ENCODE peak calls at places on chromosomes 1 and 21, in four cellular contexts. C is HepG2, D is SK-N-SH, I is GM12878. S is an unnamed sample.
A peak's percentile ranks its signal among the peaks of the same experiment; 100 is the strongest.

GRCh38 chr1:78038071-78038470 is 7.7 kb upstream of the GIPC2 start:
- DNase-seq in C (no peak), D (no peak), I (no peak), S (no peak)

GRCh38 chr1:65401612-65402011 is 18.9 kb upstream of the LEPR start:
- DNase-seq in C (peak; percentile 44), D (no peak), I (no peak), S (no peak)

GRCh38 chr1:76587213-76587612 is 280.1 kb upstream of the ST6GALNAC5 start:
- DNase-seq in C (no peak), D (no peak), I (no peak), S (no peak)

GRCh38 chr1:210123924-210124589 is 108.5 kb upstream of the SERTAD4 start:
- DNase-seq in C (no peak), D (no peak), I (no peak), S (no peak)

GRCh38 chr1:155933591-155934096 is 569 bp downstream of the KHDC4 start:
- DNase-seq in C (no peak), D (peak; percentile 42), I (no peak), S (no peak)

GRCh38 chr1:67724928-67725560 is 40.0 kb downstream of the GADD45A start:
- DNase-seq in C (peak; percentile 63), D (no peak), I (no peak), S (no peak)

GRCh38 chr21:44521301-44521927 is 18.6 kb downstream of the KRTAP10-1 start:
- DNase-seq in C (no peak), D (peak; percentile 10), I (no peak), S (no peak)

GRCh38 chr1:154186852-154187501 is 4.9 kb downstream of the TPM3 start:
- DNase-seq in C (no peak), D (no peak), I (no peak), S (no peak)

GRCh38 chr1:116092752-116093489 is 18.3 kb upstream of the MAB21L3 start:
- DNase-seq in C (no peak), D (no peak), I (no peak), S (no peak)

GRCh38 chr1:193219391-193219790 is 33.0 kb upstream of the B3GALT2 start:
- DNase-seq in C (no peak), D (no peak), I (no peak), S (no peak)

GRCh38 chr21:42654179-42654912 is 925 bp downstream of the PDE9A start:
- DNase-seq in C (peak; percentile 30), D (peak; percentile 79), I (no peak), S (no peak)
- TF ChIP-seq CTCF in C (peak; percentile 55), D (no peak), I (no peak), S (peak; percentile 39)

GRCh38 chr1:173411835-173412742 is 65.0 kb upstream of the PRDX6 start:
- DNase-seq in C (no peak), D (no peak), I (no peak), S (no peak)

GRCh38 chr1:173409613-173410012 is 67.5 kb upstream of the PRDX6 start:
- DNase-seq in C (no peak), D (no peak), I (no peak), S (no peak)

GRCh38 chr1:173408886-173409285 is 68.2 kb upstream of the PRDX6 start:
- DNase-seq in C (no peak), D (no peak), I (no peak), S (no peak)

GRCh38 chr1:173410133-173410793 is 66.9 kb upstream of the PRDX6 start:
- DNase-seq in C (no peak), D (no peak), I (no peak), S (no peak)

DNA sequence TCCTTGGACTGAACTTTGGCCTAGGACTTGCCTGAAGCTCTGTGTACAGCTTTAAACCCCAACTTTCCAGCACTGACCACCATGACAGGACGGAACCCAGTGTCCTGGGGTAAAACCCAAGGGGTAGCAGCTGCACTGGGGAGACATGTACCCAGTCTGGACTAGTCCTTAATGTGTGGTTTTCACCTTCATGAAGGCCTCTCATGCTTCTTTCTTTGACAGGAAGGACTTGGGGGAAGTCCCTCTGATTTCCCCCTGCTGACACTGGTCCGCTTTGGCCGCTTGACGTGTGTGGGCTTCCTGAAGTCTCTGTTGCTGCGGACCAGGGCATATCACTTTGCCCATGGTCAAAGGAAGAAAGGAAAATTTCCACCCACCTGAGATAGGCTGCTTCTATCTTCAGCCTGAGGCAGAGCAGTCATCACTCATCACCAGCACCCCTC is 66.3 kb upstream of the PRDX6 start:
- DNase-seq in C (no peak), D (no peak), I (peak; percentile 84), S (no peak)
- TF ChIP-seq TCF12 in C (no peak), D (no peak), I (peak; percentile 89), S (no peak)

DNA sequence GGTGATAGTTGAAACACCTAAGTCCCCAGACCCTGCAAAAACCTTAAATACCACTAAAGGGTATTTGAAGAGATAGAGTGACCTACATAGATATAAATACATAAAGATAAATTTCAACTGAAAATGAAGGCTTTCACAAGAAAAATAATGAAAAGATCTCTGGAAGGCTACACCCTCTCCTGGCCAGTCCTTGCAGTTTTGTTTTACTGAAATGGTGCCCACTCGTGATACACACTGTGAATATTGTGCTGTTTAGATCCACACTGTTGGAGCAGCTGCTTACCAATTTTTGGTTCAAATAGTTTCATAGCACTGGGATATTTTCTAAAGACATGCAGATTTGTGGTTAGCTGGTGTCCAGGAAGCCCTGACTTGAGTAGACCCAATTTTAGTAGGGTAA is 31.5 kb upstream of the RNF187 start:
- DNase-seq in C (no peak), D (no peak), I (no peak), S (no peak)
- TF ChIP-seq CTCF in C (no peak), D (peak; percentile 53), I (no peak), S (no peak)

DNA sequence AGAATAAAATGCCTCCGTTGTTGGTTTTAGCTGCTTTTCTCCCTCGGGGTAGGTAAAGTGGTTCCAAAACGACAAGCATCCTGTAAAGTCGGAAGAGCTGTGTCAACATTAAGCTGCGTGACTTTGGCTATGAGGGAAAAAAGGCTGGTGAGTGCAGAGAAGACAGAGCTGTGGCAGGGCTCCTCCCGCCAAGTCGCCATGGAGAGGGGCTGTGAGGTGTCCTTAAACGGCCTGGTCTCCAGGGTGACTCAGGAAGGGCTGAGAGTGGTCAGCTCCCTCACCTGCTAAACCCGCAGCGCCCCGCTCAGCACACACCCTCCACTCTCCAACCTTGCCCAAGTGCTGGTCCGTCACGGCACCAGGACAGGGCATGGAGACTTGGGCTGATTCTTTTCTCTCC is 91.6 kb upstream of the SAMD11 start:
- DNase-seq in C (no peak), D (no peak), I (no peak), S (no peak)
- TF ChIP-seq TCF12 in C (no peak), D (no peak), I (no peak), S (no peak)

GRCh38 chr1:41568204-41568603 is 83.7 kb upstream of the EDN2 start:
- DNase-seq in C (no peak), D (no peak), I (no peak), S (no peak)
- TF ChIP-seq CTCF in C (no peak), D (no peak), I (no peak), S (no peak)

DNA sequence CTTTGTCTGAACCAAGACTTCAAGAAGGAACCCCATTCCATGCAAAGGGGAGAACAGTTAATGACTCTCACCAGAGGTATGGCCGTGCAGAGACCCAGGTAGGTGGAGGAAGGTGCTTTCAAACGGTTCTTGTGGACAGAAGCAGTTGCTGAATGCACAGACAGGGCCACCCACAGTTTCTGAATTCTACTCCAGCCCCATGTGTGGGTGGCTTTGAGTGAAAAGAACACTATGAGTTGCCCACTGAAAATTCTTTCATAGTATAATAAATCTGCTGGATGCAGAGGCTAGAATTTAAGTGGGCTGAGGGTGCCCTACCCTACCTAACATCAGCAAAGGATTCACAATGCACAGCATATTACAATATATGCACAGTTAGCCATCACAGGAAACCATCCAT is 7.2 kb upstream of the CCDC185 start:
- DNase-seq in C (no peak), D (no peak), I (no peak), S (no peak)
- TF ChIP-seq TCF12 in C (no peak), D (no peak), I (no peak), S (no peak)

DNA sequence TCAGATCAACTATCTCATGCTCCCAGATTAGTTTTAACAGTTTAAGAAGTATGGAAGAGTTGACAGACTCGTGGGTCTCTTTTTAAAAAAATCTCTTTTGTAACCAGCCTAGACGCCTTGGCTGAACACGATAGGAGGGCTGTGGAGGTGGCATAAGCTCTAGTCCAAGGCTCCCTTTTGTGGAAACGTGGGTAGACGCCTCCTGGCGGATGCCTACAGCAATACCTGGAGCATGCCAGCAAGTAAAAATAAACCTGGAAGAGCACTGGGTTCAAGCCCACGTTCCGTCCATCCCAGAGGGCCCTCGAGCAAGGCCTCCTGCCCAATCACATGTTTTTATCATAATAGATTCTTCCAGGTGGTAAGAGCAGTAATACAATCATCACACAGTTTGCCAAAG is 87.9 kb downstream of the RGS7 start:
- DNase-seq in C (peak; percentile 2), D (no peak), I (no peak), S (no peak)
- TF ChIP-seq CTCF in C (peak; percentile 53), D (no peak), I (peak; percentile 17), S (peak; percentile 53)

DNA sequence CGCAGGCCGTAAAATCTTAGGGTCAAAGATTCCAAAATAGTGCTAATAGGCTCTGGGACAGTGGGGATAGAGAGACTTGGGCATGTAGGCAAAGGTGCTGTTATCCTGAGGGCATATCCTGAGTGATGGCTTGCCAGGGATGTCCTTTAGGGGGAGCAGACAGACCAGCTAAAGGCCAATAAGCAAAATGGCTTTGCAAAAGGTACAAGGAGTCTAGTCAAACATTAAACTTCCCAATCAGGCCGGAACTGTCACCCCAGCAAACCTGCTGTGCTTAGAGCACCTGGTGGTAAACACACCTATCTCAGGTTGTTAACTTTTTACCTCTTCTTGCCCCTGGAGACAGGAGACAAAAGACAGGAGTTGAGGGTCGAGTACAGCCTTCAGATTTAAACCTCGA is 49.1 kb downstream of the TRABD2B start:
- DNase-seq in C (peak; percentile 51), D (no peak), I (no peak), S (peak; percentile 27)
- TF ChIP-seq TCF12 in C (no peak), D (no peak), I (no peak), S (no peak)

DNA sequence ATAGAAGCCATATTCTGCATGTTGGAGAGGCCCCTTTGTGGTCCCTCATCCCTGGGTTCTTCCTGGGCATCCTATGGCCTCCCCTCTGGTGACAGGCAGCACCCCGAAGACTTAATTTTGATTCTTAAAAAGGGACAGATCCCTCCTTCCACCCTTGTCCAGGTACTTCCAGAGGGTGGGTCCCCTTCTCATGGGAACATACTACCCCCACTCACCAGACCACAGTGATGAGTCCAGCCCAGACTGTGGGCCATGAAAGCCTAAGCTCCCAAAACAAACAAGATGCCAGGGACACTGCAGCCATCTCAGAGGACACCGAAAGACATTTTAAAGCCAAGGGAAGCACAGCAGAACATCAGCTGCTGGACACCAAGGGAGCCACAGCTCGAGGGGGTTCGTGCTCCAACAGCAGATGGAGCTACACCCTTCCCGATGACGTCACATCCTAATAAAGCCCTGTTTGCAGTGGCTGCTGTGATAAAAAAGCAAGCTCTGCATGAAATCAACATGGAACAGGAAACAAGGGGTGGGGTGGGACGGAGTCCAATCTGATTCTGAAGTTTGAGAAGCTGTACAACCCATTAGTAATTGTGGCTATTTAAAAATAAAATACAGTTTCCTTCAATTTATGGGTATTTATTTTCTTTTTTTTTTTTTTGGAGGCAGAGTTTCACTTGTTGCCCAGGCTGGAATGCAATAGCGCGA is 32.4 kb downstream of the GNB1 start:
- DNase-seq in C (peak; percentile 62), D (peak; percentile 89), I (no peak), S (no peak)
- TF ChIP-seq CTCF in C (peak; percentile 61), D (peak; percentile 52), I (no peak), S (peak; percentile 50)

S was measured in H1.